ENCODE peak calls at places on chromosomes 6 and 20, in nine cellular contexts. X is transverse colon, J is HCT116, U is K562, A is GM23338, V is Panc1, H is sigmoid colon, K is prostate gland, I is upper lobe of left lung. L is an unnamed sample.

GRCh38 chr6:38100380-38100779 is 280.9 kb downstream of the ZFAND3 start:
- DNase-seq in A (no peak), V (no peak), J (no peak), K (no peak), U (no peak), I (no peak), H (no peak), X (no peak), L (no peak)

GRCh38 chr6:134331255-134331654 is 13.3 kb upstream of the SGK1 start:
- DNase-seq in K (no peak), X (no peak), I (no peak), V (no peak), J (no peak), H (no peak), U (no peak), A (no peak), L (no peak)

GRCh38 chr20:21004386-21005076 is 101.6 kb downstream of the LINC00237 start:
- DNase-seq in V (no peak), U (no peak), J (no peak), X (no peak), I (no peak), A (no peak), H (no peak), K (no peak), L (no peak)

GRCh38 chr6:7922596-7922995 is 12.0 kb upstream of the TXNDC5 start:
- DNase-seq in V (no peak), U (no peak), H (no peak), A (no peak), K (no peak), X (no peak), J (no peak), I (no peak), L (no peak)

GRCh38 chr6:17709476-17709875 is 2.8 kb upstream of the NUP153 start:
- DNase-seq in K (no peak), I (no peak), A (no peak), H (no peak), J (no peak), X (no peak), V (no peak), U (no peak), L (no peak)

GRCh38 chr20:32623667-32624157 is 38.6 kb upstream of the NOL4L start:
- DNase-seq in J (no peak), V (no peak), U (no peak), H (no peak), X (no peak), I (no peak), K (no peak), A (peak; percentile 82), L (no peak)

GRCh38 chr20:62181808-62182207 is 1.0 kb upstream of the MTG2 start:
- DNase-seq in K (no peak), A (no peak), J (no peak), H (no peak), U (no peak), X (no peak), V (no peak), I (no peak), L (no peak)

GRCh38 chr6:36873612-36874011 is 991 bp downstream of the PPIL1 start:
- DNase-seq in X (no peak), V (no peak), H (no peak), A (peak; percentile 33), U (peak; percentile 60), J (no peak), K (no peak), I (no peak), L (no peak)

GRCh38 chr6:146545608-146546007 is 2.0 kb downstream of the RAB32 start:
- DNase-seq in K (no peak), X (no peak), I (no peak), J (no peak), A (no peak), V (no peak), H (no peak), U (no peak), L (no peak)

GRCh38 chr6:84763397-84764331 is 734 bp downstream of the TBX18 start:
- DNase-seq in K (no peak), U (peak; percentile 92), J (peak; percentile 61), X (no peak), I (no peak), H (peak; percentile 70), V (peak; percentile 12), A (peak; percentile 56), L (peak; percentile 89)
- TF ChIP-seq POLR2AphosphoS5 in K (no peak), U (peak; percentile 82), J (peak; percentile 50), X (no peak), I (no peak), H (no peak), V (peak; percentile 35), A (no peak), L (no peak)

DNA sequence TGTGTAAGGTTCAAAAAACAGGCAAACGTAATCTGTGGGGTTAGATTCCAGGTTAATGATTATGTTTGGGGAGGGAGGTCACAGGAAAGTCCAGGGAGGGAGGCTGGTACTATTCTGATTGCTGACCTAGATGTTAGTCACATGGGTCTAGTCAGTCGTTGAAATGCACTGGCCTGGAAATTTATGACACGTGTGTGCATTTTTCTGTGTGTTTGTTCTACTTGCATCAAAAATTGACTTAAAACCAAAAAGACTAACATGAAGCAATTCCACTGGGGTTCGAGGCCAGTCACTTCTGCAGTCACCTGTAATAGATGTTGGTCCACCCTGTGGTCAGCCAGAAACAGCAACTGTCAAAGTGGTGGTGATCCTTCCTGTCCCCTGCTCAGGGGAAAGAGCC is 104.2 kb upstream of the MLN start:
- DNase-seq in J (no peak), H (no peak), A (no peak), I (no peak), K (no peak), X (no peak), V (no peak), U (no peak), L (no peak)
- H3K4me1 ChIP-seq in J (no peaks in the 10 kb centered on the region), H (peaks cover 18% of the 10 kb centered on the region), A (no peaks in the 10 kb centered on the region), I (no peaks in the 10 kb centered on the region), K (no peaks in the 10 kb centered on the region), X (peaks cover 4% of the 10 kb centered on the region), V (no peaks in the 10 kb centered on the region), U (peaks cover 38% of the 10 kb centered on the region), L (peaks cover 10% of the 10 kb centered on the region)

DNA sequence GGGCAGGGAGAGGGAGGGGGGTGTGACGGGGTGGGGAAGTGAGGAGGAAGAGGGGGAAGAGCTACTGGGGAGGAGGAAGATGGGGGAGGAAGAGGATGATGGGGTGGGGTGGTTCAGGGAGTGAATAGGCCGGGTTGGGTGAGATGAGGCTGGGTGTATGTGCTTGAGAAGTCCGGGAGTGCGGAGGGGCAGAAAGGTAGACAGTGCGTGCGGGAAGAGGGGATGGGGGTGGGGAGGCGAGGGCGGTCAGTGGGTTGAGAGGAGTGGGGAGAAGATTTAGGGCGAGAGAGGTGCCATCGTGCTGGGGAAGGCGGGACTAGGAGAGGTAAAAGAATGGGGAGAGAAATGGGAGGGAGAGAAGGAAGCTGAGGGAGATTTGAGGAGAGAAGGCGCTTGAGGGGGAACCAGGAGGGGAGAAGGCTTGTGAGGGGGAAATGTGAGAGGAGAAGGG is 30.9 kb upstream of the NOTCH4 start:
- DNase-seq in H (no peak), X (no peak), U (no peak), I (no peak), K (no peak), V (no peak), A (peak; percentile 64), J (no peak), L (no peak)
- H3K4me3 ChIP-seq in H (peak overlapping the region; percentile 42), X (peak overlapping the region; percentile 10), U (peak overlapping the region; percentile 36), I (no peak overlapping the region), K (peak overlapping the region; percentile 27), V (peak overlapping the region; percentile 61), A (peak overlapping the region; percentile 62), J (peak overlapping the region; percentile 33), L (peak overlapping the region; percentile 45)

GRCh38 chr6:138596591-138596990 is 97.3 kb upstream of the NHSL1 start:
- DNase-seq in H (no peak), J (no peak), V (no peak), A (no peak), U (no peak), K (no peak), I (no peak), X (no peak), L (no peak)

GRCh38 chr6:138594749-138595148 is 95.5 kb upstream of the NHSL1 start:
- DNase-seq in X (no peak), H (no peak), U (no peak), I (no peak), V (no peak), A (no peak), K (no peak), J (no peak), L (no peak)

GRCh38 chr6:138596126-138596525 is 96.8 kb upstream of the NHSL1 start:
- DNase-seq in X (no peak), V (no peak), A (no peak), U (no peak), I (no peak), K (no peak), J (no peak), H (no peak), L (no peak)

GRCh38 chr6:138598562-138599173 is 99.4 kb upstream of the NHSL1 start:
- DNase-seq in U (no peak), I (no peak), X (no peak), K (no peak), H (no peak), V (no peak), J (no peak), A (no peak), L (no peak)

DNA sequence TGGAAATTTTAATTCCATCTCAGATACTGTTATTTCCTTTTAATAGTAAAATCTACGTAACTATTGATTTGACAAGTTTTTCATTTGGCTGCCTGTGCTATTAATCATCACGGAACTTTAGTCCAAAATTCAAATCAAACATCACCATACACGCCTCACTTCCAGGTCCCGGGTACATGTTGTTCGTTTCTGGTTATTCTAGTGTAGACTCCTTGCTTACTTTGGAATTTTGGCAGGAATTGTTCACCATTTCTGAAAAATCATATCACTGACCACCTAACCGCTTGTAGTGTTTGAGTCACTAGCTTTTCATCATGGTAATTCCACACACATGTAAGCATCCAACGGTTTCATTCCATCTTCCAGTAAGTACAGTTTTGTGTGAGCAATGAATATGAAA is 98.0 kb upstream of the NHSL1 start:
- DNase-seq in U (no peak), A (no peak), K (no peak), J (no peak), X (no peak), I (no peak), V (no peak), H (no peak), L (no peak)
- TF ChIP-seq POLR2AphosphoS5 in U (no peak), A (no peak), K (no peak), J (no peak), X (no peak), I (no peak), V (no peak), H (no peak), L (no peak)

DNA sequence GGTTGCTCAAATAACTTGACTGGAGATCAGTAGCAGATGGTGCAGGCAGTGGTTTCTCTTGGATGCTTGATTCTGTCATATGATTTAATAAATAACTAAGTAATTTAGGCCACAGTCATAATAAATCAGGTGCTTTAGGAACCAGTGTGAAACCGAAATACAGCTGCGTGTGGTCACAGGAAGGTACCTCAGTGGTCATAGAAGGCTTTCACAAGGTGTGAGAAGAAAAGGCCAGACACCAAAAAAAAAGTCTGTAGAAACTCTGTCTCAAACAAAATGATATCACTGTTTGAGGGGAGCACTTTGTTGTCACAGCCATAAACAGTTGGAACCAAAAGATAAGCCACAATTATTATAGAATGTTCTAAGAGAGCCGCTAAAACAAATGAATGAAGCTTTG is 56.5 kb downstream of the ARMC2 start:
- DNase-seq in U (no peak), K (no peak), V (no peak), J (no peak), A (no peak), I (no peak), H (no peak), X (peak; percentile 52), L (no peak)
- H3K4me1 ChIP-seq in U (no peaks in the 10 kb centered on the region), K (no peaks in the 10 kb centered on the region), V (no peaks in the 10 kb centered on the region), J (no peaks in the 10 kb centered on the region), A (no peaks in the 10 kb centered on the region), I (peaks cover 17% of the 10 kb centered on the region), H (no peaks in the 10 kb centered on the region), X (peaks cover 16% of the 10 kb centered on the region), L (no peaks in the 10 kb centered on the region)